ENCODE peak calls at places on chromosomes 7 and 10, in five cellular contexts. One of them, this sample, is unnamed.

GRCh38 chr10:72756674-72757385 is 64.9 kb downstream of the MCU start:
- DNase-seq in prostate gland: no peak
- DNase-seq in hypothalamus: no peak
- DNase-seq in neural crest cell: no peak
- DNase-seq in activated T-cell treated with anti-CD3 and anti-CD28 coated beads for 1 hour: no peak
- DNase-seq in this sample: no peak

GRCh38 chr10:97861351-97861750 is 11.7 kb downstream of the GOLGA7B start:
- DNase-seq in prostate gland: no peak
- DNase-seq in neural crest cell: no peak
- DNase-seq in hypothalamus: peak; percentile 80
- DNase-seq in activated T-cell treated with anti-CD3 and anti-CD28 coated beads for 1 hour: no peak
- DNase-seq in this sample: peak; percentile 45

GRCh38 chr7:74505426-74506328 is 52.0 kb downstream of the GTF2IRD1 start:
- DNase-seq in prostate gland: no peak
- DNase-seq in activated T-cell treated with anti-CD3 and anti-CD28 coated beads for 1 hour: no peak
- DNase-seq in hypothalamus: no peak
- DNase-seq in neural crest cell: no peak
- DNase-seq in this sample: no peak

GRCh38 chr7:6546852-6547251 is 4.4 kb downstream of the GRID2IP start:
- DNase-seq in prostate gland: no peak
- DNase-seq in activated T-cell treated with anti-CD3 and anti-CD28 coated beads for 1 hour: no peak
- DNase-seq in neural crest cell: no peak
- DNase-seq in hypothalamus: no peak
- DNase-seq in this sample: no peak

GRCh38 chr10:14580933-14581332 is 193.8 kb downstream of the FAM107B start:
- DNase-seq in prostate gland: no peak
- DNase-seq in neural crest cell: no peak
- DNase-seq in hypothalamus: no peak
- DNase-seq in activated T-cell treated with anti-CD3 and anti-CD28 coated beads for 1 hour: no peak
- DNase-seq in this sample: no peak

GRCh38 chr7:78473902-78474301 is 675.3 kb downstream of the PHTF2 start:
- DNase-seq in neural crest cell: no peak
- DNase-seq in hypothalamus: no peak
- DNase-seq in activated T-cell treated with anti-CD3 and anti-CD28 coated beads for 1 hour: no peak
- DNase-seq in prostate gland: no peak
- DNase-seq in this sample: no peak

GRCh38 chr10:128725531-128725930 is 599.3 kb upstream of the MKI67 start:
- DNase-seq in activated T-cell treated with anti-CD3 and anti-CD28 coated beads for 1 hour: no peak
- DNase-seq in prostate gland: no peak
- DNase-seq in hypothalamus: no peak
- DNase-seq in neural crest cell: no peak
- DNase-seq in this sample: no peak

GRCh38 chr7:101185258-101185839 is 5.3 kb upstream of the NAT16 start:
- DNase-seq in hypothalamus: peak; percentile 44
- DNase-seq in neural crest cell: no peak
- DNase-seq in prostate gland: no peak
- DNase-seq in activated T-cell treated with anti-CD3 and anti-CD28 coated beads for 1 hour: no peak
- DNase-seq in this sample: no peak

GRCh38 chr7:92809397-92810241 is 26.8 kb downstream of the CDK6 start:
- DNase-seq in activated T-cell treated with anti-CD3 and anti-CD28 coated beads for 1 hour: no peak
- DNase-seq in hypothalamus: no peak
- DNase-seq in prostate gland: peak; percentile 80
- DNase-seq in neural crest cell: no peak
- DNase-seq in this sample: peak; percentile 95

GRCh38 chr10:59234814-59235429 is 58.5 kb downstream of the PHYHIPL start:
- DNase-seq in neural crest cell: peak; percentile 20
- DNase-seq in hypothalamus: no peak
- DNase-seq in prostate gland: peak; percentile 11
- DNase-seq in activated T-cell treated with anti-CD3 and anti-CD28 coated beads for 1 hour: no peak
- DNase-seq in this sample: peak; percentile 63